ENCODE peak calls at places on chromosomes 6 and 20, in nine cellular contexts. One of them, this sample, is unnamed.
A peak's percentile ranks its signal among the peaks of the same experiment; 100 is the strongest.

GRCh38 chr6:21227486-21227885 is 366.1 kb upstream of the SOX4 start:
- DNase-seq in fibroblast of lung: no peak
- DNase-seq in spleen: no peak
- DNase-seq in mammary epithelial cell: peak; percentile 85
- DNase-seq in A673: no peak
- DNase-seq in SJSA1: no peak
- DNase-seq in cardiac muscle cell: no peak
- DNase-seq in lower lobe of right lung: no peak
- DNase-seq in CD8-positive, alpha-beta memory T cell: no peak
- DNase-seq in this sample: no peak

GRCh38 chr6:23927935-23928334 is 198.1 kb upstream of the NRSN1 start:
- DNase-seq in spleen: no peak
- DNase-seq in mammary epithelial cell: no peak
- DNase-seq in cardiac muscle cell: no peak
- DNase-seq in SJSA1: no peak
- DNase-seq in CD8-positive, alpha-beta memory T cell: no peak
- DNase-seq in lower lobe of right lung: no peak
- DNase-seq in A673: no peak
- DNase-seq in fibroblast of lung: no peak
- DNase-seq in this sample: no peak

GRCh38 chr20:483791-484644 is 21.7 kb upstream of the TBC1D20 start:
- DNase-seq in CD8-positive, alpha-beta memory T cell: no peak
- DNase-seq in A673: no peak
- DNase-seq in fibroblast of lung: no peak
- DNase-seq in mammary epithelial cell: no peak
- DNase-seq in cardiac muscle cell: no peak
- DNase-seq in SJSA1: no peak
- DNase-seq in spleen: no peak
- DNase-seq in lower lobe of right lung: no peak
- DNase-seq in this sample: peak; percentile 16

GRCh38 chr6:112366695-112367546 is 19.8 kb downstream of the RFPL4B start:
- DNase-seq in spleen: peak; percentile 72
- DNase-seq in mammary epithelial cell: no peak
- DNase-seq in fibroblast of lung: no peak
- DNase-seq in cardiac muscle cell: no peak
- DNase-seq in A673: no peak
- DNase-seq in CD8-positive, alpha-beta memory T cell: no peak
- DNase-seq in SJSA1: no peak
- DNase-seq in lower lobe of right lung: no peak
- DNase-seq in this sample: no peak

GRCh38 chr20:57277398-57278105 is 11.1 kb upstream of the BMP7 start:
- DNase-seq in CD8-positive, alpha-beta memory T cell: no peak
- DNase-seq in spleen: no peak
- DNase-seq in mammary epithelial cell: no peak
- DNase-seq in A673: no peak
- DNase-seq in lower lobe of right lung: no peak
- DNase-seq in SJSA1: no peak
- DNase-seq in fibroblast of lung: no peak
- DNase-seq in cardiac muscle cell: no peak
- DNase-seq in this sample: no peak

GRCh38 chr6:143842468-143842901 is 653 bp upstream of the LTV1 start:
- DNase-seq in SJSA1: no peak
- DNase-seq in A673: no peak
- DNase-seq in CD8-positive, alpha-beta memory T cell: no peak
- DNase-seq in cardiac muscle cell: no peak
- DNase-seq in fibroblast of lung: no peak
- DNase-seq in mammary epithelial cell: no peak
- DNase-seq in spleen: no peak
- DNase-seq in lower lobe of right lung: no peak
- DNase-seq in this sample: no peak

GRCh38 chr6:21005816-21006553 is 471.7 kb downstream of the CDKAL1 start:
- DNase-seq in cardiac muscle cell: peak; percentile 82
- DNase-seq in SJSA1: peak; percentile 46
- DNase-seq in A673: peak; percentile 56
- DNase-seq in spleen: no peak
- DNase-seq in fibroblast of lung: peak; percentile 90
- DNase-seq in CD8-positive, alpha-beta memory T cell: no peak
- DNase-seq in mammary epithelial cell: peak; percentile 86
- DNase-seq in lower lobe of right lung: no peak
- DNase-seq in this sample: peak; percentile 45

GRCh38 chr6:34484899-34485298 is 19.0 kb downstream of the PACSIN1 start:
- DNase-seq in CD8-positive, alpha-beta memory T cell: peak; percentile 83
- DNase-seq in mammary epithelial cell: peak; percentile 76
- DNase-seq in spleen: peak; percentile 62
- DNase-seq in A673: no peak
- DNase-seq in lower lobe of right lung: no peak
- DNase-seq in fibroblast of lung: no peak
- DNase-seq in SJSA1: no peak
- DNase-seq in cardiac muscle cell: no peak
- DNase-seq in this sample: no peak

GRCh38 chr6:304833-305370 is 12.6 kb downstream of the DUSP22 start:
- DNase-seq in cardiac muscle cell: no peak
- DNase-seq in SJSA1: no peak
- DNase-seq in spleen: no peak
- DNase-seq in A673: no peak
- DNase-seq in mammary epithelial cell: no peak
- DNase-seq in CD8-positive, alpha-beta memory T cell: no peak
- DNase-seq in lower lobe of right lung: no peak
- DNase-seq in fibroblast of lung: no peak
- DNase-seq in this sample: no peak

GRCh38 chr6:302760-303159 is 10.5 kb downstream of the DUSP22 start:
- DNase-seq in CD8-positive, alpha-beta memory T cell: no peak
- DNase-seq in SJSA1: no peak
- DNase-seq in fibroblast of lung: no peak
- DNase-seq in lower lobe of right lung: no peak
- DNase-seq in cardiac muscle cell: no peak
- DNase-seq in mammary epithelial cell: no peak
- DNase-seq in A673: no peak
- DNase-seq in spleen: peak; percentile 69
- DNase-seq in this sample: no peak

GRCh38 chr6:303263-303662 is 11.0 kb downstream of the DUSP22 start:
- DNase-seq in mammary epithelial cell: no peak
- DNase-seq in A673: no peak
- DNase-seq in SJSA1: no peak
- DNase-seq in lower lobe of right lung: no peak
- DNase-seq in cardiac muscle cell: no peak
- DNase-seq in spleen: peak; percentile 75
- DNase-seq in fibroblast of lung: no peak
- DNase-seq in CD8-positive, alpha-beta memory T cell: no peak
- DNase-seq in this sample: no peak

GRCh38 chr6:305371-306206 is 13.3 kb downstream of the DUSP22 start:
- DNase-seq in SJSA1: no peak
- DNase-seq in spleen: no peak
- DNase-seq in cardiac muscle cell: no peak
- DNase-seq in lower lobe of right lung: no peak
- DNase-seq in A673: no peak
- DNase-seq in CD8-positive, alpha-beta memory T cell: no peak
- DNase-seq in mammary epithelial cell: no peak
- DNase-seq in fibroblast of lung: no peak
- DNase-seq in this sample: no peak

GRCh38 chr6:303948-304558 is 11.8 kb downstream of the DUSP22 start:
- DNase-seq in A673: no peak
- DNase-seq in spleen: peak; percentile 81
- DNase-seq in lower lobe of right lung: no peak
- DNase-seq in fibroblast of lung: no peak
- DNase-seq in SJSA1: no peak
- DNase-seq in cardiac muscle cell: no peak
- DNase-seq in mammary epithelial cell: no peak
- DNase-seq in CD8-positive, alpha-beta memory T cell: no peak
- DNase-seq in this sample: no peak
- H3K9me3 ChIP-seq in A673: peaks cover 9% of the 10 kb centered on the region
- H3K9me3 ChIP-seq in spleen: no peaks in the 10 kb centered on the region
- H3K9me3 ChIP-seq in lower lobe of right lung: no peaks in the 10 kb centered on the region
- H3K9me3 ChIP-seq in fibroblast of lung: no peaks in the 10 kb centered on the region
- H3K9me3 ChIP-seq in SJSA1: no peaks in the 10 kb centered on the region
- H3K9me3 ChIP-seq in cardiac muscle cell: peaks cover 8% of the 10 kb centered on the region
- H3K9me3 ChIP-seq in mammary epithelial cell: peaks cover 11% of the 10 kb centered on the region
- H3K9me3 ChIP-seq in CD8-positive, alpha-beta memory T cell: no peaks in the 10 kb centered on the region
- H3K9me3 ChIP-seq in this sample: no peaks in the 10 kb centered on the region

GRCh38 chr6:18212231-18212630 is 52.1 kb downstream of the DEK start:
- DNase-seq in CD8-positive, alpha-beta memory T cell: no peak
- DNase-seq in fibroblast of lung: no peak
- DNase-seq in cardiac muscle cell: no peak
- DNase-seq in A673: no peak
- DNase-seq in mammary epithelial cell: no peak
- DNase-seq in spleen: no peak
- DNase-seq in SJSA1: no peak
- DNase-seq in lower lobe of right lung: no peak
- DNase-seq in this sample: no peak

GRCh38 chr6:18215436-18215835 is 48.9 kb downstream of the DEK start:
- DNase-seq in SJSA1: no peak
- DNase-seq in CD8-positive, alpha-beta memory T cell: no peak
- DNase-seq in spleen: no peak
- DNase-seq in lower lobe of right lung: no peak
- DNase-seq in cardiac muscle cell: no peak
- DNase-seq in fibroblast of lung: no peak
- DNase-seq in A673: no peak
- DNase-seq in mammary epithelial cell: no peak
- DNase-seq in this sample: no peak

GRCh38 chr6:18213439-18213838 is 50.9 kb downstream of the DEK start:
- DNase-seq in mammary epithelial cell: no peak
- DNase-seq in fibroblast of lung: no peak
- DNase-seq in SJSA1: no peak
- DNase-seq in A673: no peak
- DNase-seq in spleen: no peak
- DNase-seq in CD8-positive, alpha-beta memory T cell: peak; percentile 62
- DNase-seq in cardiac muscle cell: no peak
- DNase-seq in lower lobe of right lung: no peak
- DNase-seq in this sample: no peak

GRCh38 chr6:18216411-18216810 is 47.9 kb downstream of the DEK start:
- DNase-seq in fibroblast of lung: peak; percentile 8
- DNase-seq in SJSA1: no peak
- DNase-seq in A673: no peak
- DNase-seq in lower lobe of right lung: no peak
- DNase-seq in spleen: no peak
- DNase-seq in CD8-positive, alpha-beta memory T cell: no peak
- DNase-seq in cardiac muscle cell: peak; percentile 26
- DNase-seq in mammary epithelial cell: peak; percentile 70
- DNase-seq in this sample: no peak

GRCh38 chr6:18214003-18214402 is 50.3 kb downstream of the DEK start:
- DNase-seq in cardiac muscle cell: no peak
- DNase-seq in mammary epithelial cell: no peak
- DNase-seq in lower lobe of right lung: no peak
- DNase-seq in CD8-positive, alpha-beta memory T cell: no peak
- DNase-seq in A673: no peak
- DNase-seq in spleen: no peak
- DNase-seq in fibroblast of lung: no peak
- DNase-seq in SJSA1: no peak
- DNase-seq in this sample: no peak
- H3K4me3 ChIP-seq in cardiac muscle cell: no peak overlapping the region
- H3K4me3 ChIP-seq in mammary epithelial cell: no peak overlapping the region
- H3K4me3 ChIP-seq in lower lobe of right lung: no peak overlapping the region
- H3K4me3 ChIP-seq in CD8-positive, alpha-beta memory T cell: no peak overlapping the region
- H3K4me3 ChIP-seq in A673: no peak overlapping the region
- H3K4me3 ChIP-seq in spleen: no peak overlapping the region
- H3K4me3 ChIP-seq in fibroblast of lung: no peak overlapping the region
- H3K4me3 ChIP-seq in SJSA1: no peak overlapping the region
- H3K4me3 ChIP-seq in this sample: no peak overlapping the region

DNA sequence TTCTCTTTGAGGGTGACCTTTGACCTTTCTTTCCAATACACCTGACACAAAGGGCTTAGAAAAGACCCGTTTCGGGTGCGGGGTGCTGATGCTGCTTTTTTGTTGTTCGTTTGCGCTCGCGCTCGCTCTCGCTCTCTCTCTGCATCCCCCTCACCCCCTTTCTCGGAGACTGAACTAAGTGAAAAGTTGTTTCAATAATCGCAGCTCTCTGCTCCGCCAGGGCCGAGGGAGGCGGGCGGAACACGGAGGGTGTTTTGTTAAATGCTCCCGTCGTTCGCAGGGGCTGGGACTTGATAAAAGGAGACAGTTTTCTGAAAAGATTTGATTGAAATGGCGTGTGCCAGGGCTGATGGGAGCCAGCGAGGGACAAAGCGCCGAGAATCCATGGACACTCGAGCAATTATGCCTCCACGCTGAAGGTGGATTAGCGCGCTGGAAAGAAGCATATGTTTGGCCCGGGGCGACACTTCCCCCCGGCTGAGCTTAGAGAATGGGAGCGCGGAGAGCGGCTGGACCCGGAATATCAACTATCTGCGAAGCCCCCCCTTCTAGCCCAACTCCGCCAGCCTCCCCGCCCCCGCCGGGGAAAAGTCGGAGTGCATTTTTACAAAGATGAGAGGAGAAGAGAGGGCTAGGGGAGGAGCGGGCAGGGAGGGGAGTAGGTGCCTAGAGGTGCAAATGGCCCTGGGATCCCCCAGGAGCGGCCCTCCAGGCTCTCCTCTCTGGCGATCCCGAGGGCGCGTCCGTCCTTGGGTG is 25.0 kb downstream of the TFAP2A start:
- DNase-seq in mammary epithelial cell: no peak
- DNase-seq in A673: no peak
- DNase-seq in lower lobe of right lung: no peak
- DNase-seq in SJSA1: no peak
- DNase-seq in CD8-positive, alpha-beta memory T cell: no peak
- DNase-seq in spleen: no peak
- DNase-seq in cardiac muscle cell: no peak
- DNase-seq in fibroblast of lung: no peak
- DNase-seq in this sample: no peak
- H3K27me3 ChIP-seq in mammary epithelial cell: no peaks in the 10 kb centered on the region
- H3K27me3 ChIP-seq in A673: no peaks in the 10 kb centered on the region
- H3K27me3 ChIP-seq in lower lobe of right lung: peaks cover 98% of the 10 kb centered on the region
- H3K27me3 ChIP-seq in SJSA1: no peaks in the 10 kb centered on the region
- H3K27me3 ChIP-seq in CD8-positive, alpha-beta memory T cell: peaks cover 76% of the 10 kb centered on the region
- H3K27me3 ChIP-seq in spleen: peaks cover 100% of the 10 kb centered on the region
- H3K27me3 ChIP-seq in cardiac muscle cell: peaks cover 100% of the 10 kb centered on the region
- H3K27me3 ChIP-seq in fibroblast of lung: peaks cover 51% of the 10 kb centered on the region
- H3K27me3 ChIP-seq in this sample: peaks cover 84% of the 10 kb centered on the region

GRCh38 chr20:56268536-56268935 is 20.0 kb downstream of the MC3R start:
- DNase-seq in mammary epithelial cell: no peak
- DNase-seq in CD8-positive, alpha-beta memory T cell: no peak
- DNase-seq in A673: no peak
- DNase-seq in lower lobe of right lung: no peak
- DNase-seq in spleen: no peak
- DNase-seq in SJSA1: no peak
- DNase-seq in cardiac muscle cell: no peak
- DNase-seq in fibroblast of lung: no peak
- DNase-seq in this sample: no peak

GRCh38 chr20:56278205-56278604 is 29.7 kb downstream of the MC3R start:
- DNase-seq in CD8-positive, alpha-beta memory T cell: no peak
- DNase-seq in A673: no peak
- DNase-seq in cardiac muscle cell: no peak
- DNase-seq in mammary epithelial cell: no peak
- DNase-seq in spleen: no peak
- DNase-seq in fibroblast of lung: no peak
- DNase-seq in lower lobe of right lung: no peak
- DNase-seq in SJSA1: no peak
- DNase-seq in this sample: no peak

GRCh38 chr20:56271974-56272373 is 23.4 kb downstream of the MC3R start:
- DNase-seq in mammary epithelial cell: no peak
- DNase-seq in spleen: no peak
- DNase-seq in cardiac muscle cell: no peak
- DNase-seq in CD8-positive, alpha-beta memory T cell: no peak
- DNase-seq in fibroblast of lung: no peak
- DNase-seq in A673: no peak
- DNase-seq in lower lobe of right lung: no peak
- DNase-seq in SJSA1: no peak
- DNase-seq in this sample: no peak

GRCh38 chr20:56273491-56273890 is 25.0 kb downstream of the MC3R start:
- DNase-seq in cardiac muscle cell: no peak
- DNase-seq in fibroblast of lung: no peak
- DNase-seq in spleen: no peak
- DNase-seq in SJSA1: no peak
- DNase-seq in lower lobe of right lung: no peak
- DNase-seq in A673: no peak
- DNase-seq in CD8-positive, alpha-beta memory T cell: no peak
- DNase-seq in mammary epithelial cell: no peak
- DNase-seq in this sample: no peak

GRCh38 chr20:56274156-56274555 is 25.6 kb downstream of the MC3R start:
- DNase-seq in spleen: no peak
- DNase-seq in CD8-positive, alpha-beta memory T cell: no peak
- DNase-seq in cardiac muscle cell: no peak
- DNase-seq in A673: no peak
- DNase-seq in lower lobe of right lung: no peak
- DNase-seq in SJSA1: no peak
- DNase-seq in mammary epithelial cell: no peak
- DNase-seq in fibroblast of lung: no peak
- DNase-seq in this sample: no peak
- H3K9me3 ChIP-seq in spleen: no peaks in the 10 kb centered on the region
- H3K9me3 ChIP-seq in CD8-positive, alpha-beta memory T cell: no peaks in the 10 kb centered on the region
- H3K9me3 ChIP-seq in cardiac muscle cell: no peaks in the 10 kb centered on the region
- H3K9me3 ChIP-seq in A673: no peaks in the 10 kb centered on the region
- H3K9me3 ChIP-seq in lower lobe of right lung: no peaks in the 10 kb centered on the region
- H3K9me3 ChIP-seq in SJSA1: no peaks in the 10 kb centered on the region
- H3K9me3 ChIP-seq in mammary epithelial cell: no peaks in the 10 kb centered on the region
- H3K9me3 ChIP-seq in fibroblast of lung: no peaks in the 10 kb centered on the region
- H3K9me3 ChIP-seq in this sample: no peaks in the 10 kb centered on the region